ENCODE peak calls at places on chromosomes 3 and 15, in seven cellular contexts. K is lower leg skin, P is AG10803, S is GM12865, J is right atrium auricular region, N is hepatocyte, Y is IMR-90. A is an unnamed sample.
A peak's percentile ranks its signal among the peaks of the same experiment; 100 is the strongest.

GRCh38 chr15:41523097-41523496 is 9.5 kb upstream of the LTK start:
- DNase-seq in K (no peak), P (no peak), S (no peak), J (no peak), N (no peak), Y (peak; percentile 11), A (no peak)

GRCh38 chr3:62659660-62660059 is 215.6 kb downstream of the CADPS start:
- DNase-seq in K (no peak), P (no peak), S (no peak), J (no peak), N (no peak), Y (no peak), A (no peak)

GRCh38 chr3:170725285-170725731 is 139.4 kb upstream of the SLC7A14 start:
- DNase-seq in K (no peak), P (peak; percentile 78), S (no peak), J (no peak), N (no peak), Y (peak; percentile 54), A (peak; percentile 46)

GRCh38 chr3:23130406-23130805 is 72.7 kb upstream of the UBE2E2 start:
- DNase-seq in K (no peak), P (no peak), S (no peak), J (no peak), N (no peak), Y (no peak), A (no peak)

GRCh38 chr3:134754768-134755559 is 40.1 kb upstream of the EPHB1 start:
- DNase-seq in K (no peak), P (peak; percentile 39), S (peak; percentile 42), J (no peak), N (peak; percentile 61), Y (peak; percentile 30), A (peak; percentile 64)

GRCh38 chr3:179256813-179257212 is 5.9 kb upstream of the KCNMB3 start:
- DNase-seq in K (no peak), P (no peak), S (no peak), J (no peak), N (no peak), Y (no peak), A (no peak)

GRCh38 chr15:40936709-40937666 is 7.8 kb downstream of the DLL4 start:
- DNase-seq in K (no peak), P (no peak), S (peak; percentile 45), J (no peak), N (no peak), Y (peak; percentile 74), A (peak; percentile 64)

GRCh38 chr3:85020828-85021227 is 62.0 kb downstream of the CADM2 start:
- DNase-seq in K (no peak), P (no peak), S (no peak), J (no peak), N (no peak), Y (no peak), A (no peak)

GRCh38 chr3:123667784-123668183 is 82.9 kb upstream of the HACD2 start:
- DNase-seq in K (no peak), P (no peak), S (no peak), J (no peak), N (no peak), Y (peak; percentile 46), A (no peak)

GRCh38 chr15:90654233-90655124 is 62.7 kb upstream of the BLM start:
- DNase-seq in K (no peak), P (peak; percentile 13), S (peak; percentile 49), J (no peak), N (no peak), Y (no peak), A (no peak)

GRCh38 chr3:192444096-192444790 is 283.1 kb downstream of the FGF12 start:
- DNase-seq in K (peak; percentile 90), P (peak; percentile 55), S (peak; percentile 68), J (peak; percentile 72), N (peak; percentile 76), Y (peak; percentile 53), A (peak; percentile 9)

GRCh38 chr3:114155370-114155821 is 23.5 kb downstream of the DRD3 start:
- DNase-seq in K (no peak), P (peak; percentile 11), S (peak; percentile 55), J (no peak), N (peak; percentile 14), Y (peak; percentile 30), A (peak; percentile 9)

GRCh38 chr3:52606373-52607085 is 70.1 kb downstream of the UQCC5 start:
- DNase-seq in K (no peak), P (peak; percentile 28), S (no peak), J (no peak), N (peak; percentile 34), Y (peak; percentile 41), A (peak; percentile 12)

GRCh38 chr15:100311099-100311751 is 30.6 kb downstream of the ADAMTS17 start:
- DNase-seq in K (no peak), P (no peak), S (no peak), J (no peak), N (no peak), Y (no peak), A (no peak)

GRCh38 chr3:5051772-5052171 is 70.3 kb upstream of the ARL8B start:
- DNase-seq in K (peak; percentile 20), P (no peak), S (peak; percentile 62), J (no peak), N (no peak), Y (no peak), A (no peak)

GRCh38 chr3:196207833-196208607 is 3.2 kb downstream of the ZDHHC19 start:
- DNase-seq in K (no peak), P (no peak), S (peak; percentile 75), J (no peak), N (peak; percentile 66), Y (no peak), A (peak; percentile 45)

GRCh38 chr15:67003586-67003985 is 61.8 kb upstream of the SMAD3 start:
- DNase-seq in K (no peak), P (peak; percentile 37), S (no peak), J (no peak), N (no peak), Y (peak; percentile 53), A (peak; percentile 53)

GRCh38 chr3:79019137-79019923 is 748.5 kb downstream of the ROBO1 start:
- DNase-seq in K (peak; percentile 95), P (peak; percentile 92), S (peak; percentile 81), J (peak; percentile 84), N (peak; percentile 90), Y (peak; percentile 93), A (peak; percentile 89)

GRCh38 chr3:113264249-113264648 is 52.9 kb downstream of the BOC start:
- DNase-seq in K (no peak), P (no peak), S (no peak), J (no peak), N (no peak), Y (no peak), A (no peak)

GRCh38 chr3:102532901-102533300 is 98.1 kb downstream of the ZPLD1 start:
- DNase-seq in K (no peak), P (peak; percentile 40), S (peak; percentile 5), J (no peak), N (no peak), Y (peak; percentile 4), A (peak; percentile 5)

GRCh38 chr15:35505152-35505551 is 40.8 kb downstream of the DPH6 start:
- DNase-seq in K (no peak), P (peak; percentile 37), S (no peak), J (no peak), N (no peak), Y (peak; percentile 22), A (no peak)

GRCh38 chr15:98647026-98647773 is 1.1 kb upstream of the IGF1R start:
- DNase-seq in K (peak; percentile 91), P (peak; percentile 33), S (peak; percentile 73), J (no peak), N (peak; percentile 91), Y (peak; percentile 43), A (peak; percentile 89)

GRCh38 chr3:64008952-64009351 is 14.3 kb downstream of the PSMD6 start:
- DNase-seq in K (no peak), P (peak; percentile 16), S (no peak), J (no peak), N (no peak), Y (peak; percentile 35), A (peak; percentile 23)

GRCh38 chr3:68631810-68632545 is 300.4 kb downstream of the TAFA4 start:
- DNase-seq in K (no peak), P (no peak), S (no peak), J (no peak), N (no peak), Y (no peak), A (no peak)
- H3K4me3 ChIP-seq in K (no peak overlapping the region), P (no peak overlapping the region), S (no peak overlapping the region), J (no peak overlapping the region), N (no peak overlapping the region), Y (no peak overlapping the region), A (no peak overlapping the region)

DNA sequence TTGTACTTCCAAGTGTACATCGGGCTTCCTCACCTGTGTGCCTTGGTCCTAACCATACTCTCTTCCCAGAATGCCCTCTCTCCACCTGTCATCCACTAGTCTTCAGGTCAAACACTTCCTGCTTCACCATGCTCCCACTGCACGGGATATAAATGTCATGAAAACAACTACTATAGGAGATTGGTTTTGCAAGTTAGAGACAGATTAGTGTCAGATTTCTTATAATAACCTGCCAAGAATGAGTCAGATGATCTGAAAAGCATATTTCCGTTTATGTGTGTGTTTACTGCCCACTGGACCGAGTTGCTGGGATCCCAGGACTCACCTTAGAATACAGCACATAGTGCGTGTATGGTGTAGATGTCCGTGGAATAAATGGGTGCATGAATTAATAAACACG is 21.4 kb downstream of the PLA1A start:
- DNase-seq in K (no peak), P (no peak), S (no peak), J (no peak), N (no peak), Y (no peak), A (no peak)
- TF ChIP-seq CTCF in K (no peak), P (no peak), S (no peak), J (no peak), N (no peak), Y (no peak), A (no peak)

DNA sequence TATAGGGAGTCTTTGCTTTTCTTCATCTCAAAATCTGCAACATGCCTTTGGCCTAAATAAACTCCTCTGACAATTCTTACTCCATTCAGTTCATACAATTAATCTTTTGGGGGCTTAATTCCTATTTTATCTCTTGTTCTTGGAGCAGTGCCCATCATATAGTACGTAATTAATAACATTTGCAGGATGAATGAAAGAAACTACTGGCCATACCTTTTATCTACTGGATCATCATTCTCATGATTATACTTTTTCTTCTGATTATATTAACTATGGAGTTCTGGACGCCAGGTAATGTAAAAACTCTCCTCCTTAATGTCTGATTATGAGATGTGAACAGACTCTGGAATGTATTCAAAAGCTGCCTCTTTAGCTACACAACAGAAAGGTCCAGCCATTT is 46.5 kb upstream of the SCN5A start:
- DNase-seq in K (no peak), P (no peak), S (no peak), J (no peak), N (no peak), Y (no peak), A (no peak)
- H3K4me3 ChIP-seq in K (no peak overlapping the region), P (no peak overlapping the region), S (no peak overlapping the region), J (no peak overlapping the region), N (no peak overlapping the region), Y (no peak overlapping the region), A (no peak overlapping the region)

GRCh38 chr3:184050217-184050847 is 2.5 kb upstream of the HTR3C start:
- DNase-seq in K (no peak), P (no peak), S (no peak), J (no peak), N (no peak), Y (no peak), A (no peak)

GRCh38 chr3:184058029-184058428 is 5.2 kb downstream of the HTR3C start:
- DNase-seq in K (no peak), P (peak; percentile 46), S (no peak), J (no peak), N (no peak), Y (peak; percentile 45), A (peak; percentile 72)

DNA sequence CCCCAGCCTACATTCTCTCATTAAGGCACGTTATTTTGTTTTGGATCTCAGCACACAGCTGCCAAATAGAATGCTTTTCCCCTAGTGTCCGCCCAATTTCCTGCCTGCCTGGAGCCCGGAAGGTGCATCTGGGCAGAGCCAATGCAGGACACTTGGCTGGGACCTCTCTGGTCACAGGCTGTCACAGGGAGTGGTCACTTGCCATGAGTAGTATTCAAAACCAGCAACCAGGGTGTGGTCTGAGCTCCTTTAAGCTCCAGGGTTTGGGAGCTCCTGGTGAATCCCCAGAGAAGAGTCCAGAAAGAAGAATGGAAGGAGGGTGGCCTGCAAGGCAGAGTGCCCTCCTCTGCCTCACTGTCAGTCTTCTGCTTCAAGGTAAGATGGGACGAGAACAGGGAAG is at the start of gene HTR3C:
- DNase-seq in K (no peak), P (no peak), S (no peak), J (no peak), N (no peak), Y (no peak), A (no peak)
- TF ChIP-seq CTCF in K (no peak), P (no peak), S (no peak), J (no peak), N (no peak), Y (no peak), A (no peak)

A was measured in foreskin fibroblast.